ENCODE peak calls at places on chromosomes 3 and 15, in six cellular contexts. Y, N, L, T, H and F are unnamed samples.

GRCh38 chr15:42494998-42495360 is 455 bp upstream of the SNAP23 start:
- DNase-seq in Y (no peak), N (peak), L (no peak), T (peak), H (peak), F (no peak)

GRCh38 chr15:83065431-83065830 is 1.6 kb downstream of the BTBD1 start:
- DNase-seq in Y (no peak), N (no peak), L (no peak), T (no peak), H (no peak), F (no peak)

GRCh38 chr3:170751894-170752283 is 118.1 kb downstream of the RPL22L1 start:
- DNase-seq in Y (no peak), N (no peak), L (no peak), T (no peak), H (no peak), F (no peak)

GRCh38 chr3:20256144-20256543 is 70.1 kb upstream of the SGO1 start:
- DNase-seq in Y (no peak), N (peak), L (no peak), T (no peak), H (no peak), F (no peak)

GRCh38 chr3:97481416-97481815 is 283.1 kb upstream of the ARL6 start:
- DNase-seq in Y (no peak), N (no peak), L (no peak), T (no peak), H (peak), F (no peak)

GRCh38 chr3:150319900-150320299 is 88.2 kb upstream of the TSC22D2 start:
- DNase-seq in Y (peak), N (peak), L (peak), T (peak), H (no peak), F (no peak)

GRCh38 chr3:80213076-80213475 is 445.3 kb upstream of the ROBO1 start:
- DNase-seq in Y (no peak), N (no peak), L (no peak), T (no peak), H (no peak), F (no peak)

GRCh38 chr3:172218350-172219323 is 179.3 kb downstream of the FNDC3B start:
- DNase-seq in Y (no peak), N (peak), L (no peak), T (peak), H (no peak), F (no peak)

GRCh38 chr3:111539351-111540331 is 2.4 kb upstream of the CD96 start:
- DNase-seq in Y (peak), N (no peak), L (peak), T (peak), H (peak), F (no peak)

GRCh38 chr3:187212705-187213104 is 15.4 kb downstream of the RTP1 start:
- DNase-seq in Y (no peak), N (peak), L (no peak), T (no peak), H (peak), F (no peak)

GRCh38 chr3:16088496-16088895 is 86.0 kb upstream of the GALNT15 start:
- DNase-seq in Y (no peak), N (peak), L (no peak), T (peak), H (no peak), F (no peak)

GRCh38 chr3:146124141-146124801 is 36.7 kb downstream of the PLOD2 start:
- DNase-seq in Y (no peak), N (peak), L (no peak), T (no peak), H (no peak), F (no peak)

GRCh38 chr3:53730565-53730964 is 115.7 kb downstream of the CHDH start:
- DNase-seq in Y (no peak), N (peak), L (no peak), T (peak), H (peak), F (no peak)

GRCh38 chr15:40439461-40440299 is 1.1 kb upstream of the BAHD1 start:
- DNase-seq in Y (no peak), N (no peak), L (no peak), T (peak), H (peak), F (no peak)

DNA sequence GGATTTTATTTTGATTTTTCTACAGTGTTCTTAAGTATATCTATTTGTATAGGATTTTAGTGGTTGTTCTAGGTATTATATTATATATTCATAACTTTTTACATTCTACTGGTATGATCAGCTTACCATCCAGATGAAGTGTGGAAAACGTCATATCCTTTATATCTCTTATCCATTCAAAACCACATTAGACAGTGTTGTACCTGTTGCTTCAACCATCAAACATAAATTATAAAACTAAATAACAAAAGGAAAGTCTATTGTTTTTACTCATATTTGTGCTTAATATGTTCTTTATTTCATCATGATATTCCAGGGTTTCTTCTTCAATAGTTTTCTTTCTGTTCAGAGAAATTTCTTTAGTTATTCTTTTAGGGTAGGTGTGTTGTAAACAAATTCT is 191.4 kb downstream of the RPLP1 start:
- DNase-seq in Y (no peak), N (no peak), L (no peak), T (no peak), H (no peak), F (no peak)
- TF ChIP-seq CTCF in Y (no peak), N (no peak), L (no peak), T (no peak), H (no peak), F (no peak)

DNA sequence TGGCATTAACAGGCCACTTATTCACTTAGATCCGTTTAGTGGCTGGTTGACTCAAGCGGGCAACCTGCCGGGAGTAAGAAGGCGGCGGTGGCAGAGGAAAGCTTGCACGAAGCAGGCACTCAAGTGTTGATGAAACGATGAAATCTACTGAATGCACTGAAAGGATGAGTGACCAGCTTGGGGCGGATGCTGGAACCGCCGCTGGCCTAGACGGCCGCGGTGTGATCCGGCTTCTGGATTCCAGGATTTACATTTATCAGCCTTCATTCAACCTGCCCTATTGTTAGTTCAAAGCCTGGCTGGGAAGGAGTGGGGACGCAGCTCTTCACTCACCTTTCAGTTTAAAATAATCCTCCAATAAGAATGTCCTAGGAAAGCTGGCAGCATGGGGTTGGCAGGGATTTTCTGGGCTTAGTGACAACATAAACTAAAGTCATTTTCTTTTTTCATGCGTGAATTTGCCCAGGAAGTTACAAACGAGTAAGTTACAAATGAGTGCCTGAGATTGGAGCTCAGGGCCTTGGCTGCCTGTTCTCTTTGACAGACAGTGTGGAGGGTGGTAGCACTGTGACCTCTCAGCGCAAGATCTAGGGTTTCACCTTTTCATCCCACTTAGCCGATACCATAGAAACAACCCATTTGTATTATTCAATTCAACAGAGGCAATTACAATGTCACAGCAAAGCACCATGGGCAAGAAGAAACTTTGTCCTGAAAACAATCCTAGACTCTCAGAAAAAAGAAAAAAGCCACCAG is 1.1 kb upstream of the PLCH1 start:
- DNase-seq in Y (peak), N (peak), L (no peak), T (peak), H (peak), F (no peak)
- H3K4me3 ChIP-seq in Y (peak), N (peak), L (no peak), T (no peak), H (peak), F (no peak)

GRCh38 chr3:157368171-157368570 is 68.5 kb upstream of the PTX3 start:
- DNase-seq in Y (no peak), N (no peak), L (no peak), T (no peak), H (no peak), F (no peak)
- TF ChIP-seq CTCF in Y (no peak), N (no peak), L (no peak), T (no peak), H (no peak), F (peak)

GRCh38 chr3:13891017-13891392 is 11.1 kb upstream of the WNT7A start:
- DNase-seq in Y (no peak), N (no peak), L (no peak), T (no peak), H (no peak), F (no peak)

GRCh38 chr3:13894096-13894811 is 14.4 kb upstream of the WNT7A start:
- DNase-seq in Y (no peak), N (no peak), L (no peak), T (no peak), H (no peak), F (no peak)

GRCh38 chr3:13892304-13892703 is 12.4 kb upstream of the WNT7A start:
- DNase-seq in Y (no peak), N (no peak), L (no peak), T (no peak), H (no peak), F (no peak)

GRCh38 chr3:13890377-13891016 is 10.6 kb upstream of the WNT7A start:
- DNase-seq in Y (no peak), N (no peak), L (no peak), T (no peak), H (no peak), F (no peak)

GRCh38 chr3:13891492-13892073 is 11.7 kb upstream of the WNT7A start:
- DNase-seq in Y (no peak), N (no peak), L (no peak), T (peak), H (no peak), F (no peak)
- H3K4me3 ChIP-seq in Y (no peak), N (no peak), L (no peak), T (no peak), H (no peak), F (no peak)

GRCh38 chr15:55800216-55800615 is 57.3 kb upstream of the PRTG start:
- DNase-seq in Y (no peak), N (no peak), L (no peak), T (no peak), H (no peak), F (no peak)

GRCh38 chr15:55799287-55800212 is 56.6 kb upstream of the PRTG start:
- DNase-seq in Y (peak), N (peak), L (no peak), T (peak), H (peak), F (peak)

GRCh38 chr15:55802600-55803376 is 59.8 kb upstream of the PRTG start:
- DNase-seq in Y (no peak), N (no peak), L (no peak), T (peak), H (no peak), F (no peak)
- TF ChIP-seq CTCF in Y (no peak), N (no peak), L (no peak), T (no peak), H (no peak), F (no peak)

DNA sequence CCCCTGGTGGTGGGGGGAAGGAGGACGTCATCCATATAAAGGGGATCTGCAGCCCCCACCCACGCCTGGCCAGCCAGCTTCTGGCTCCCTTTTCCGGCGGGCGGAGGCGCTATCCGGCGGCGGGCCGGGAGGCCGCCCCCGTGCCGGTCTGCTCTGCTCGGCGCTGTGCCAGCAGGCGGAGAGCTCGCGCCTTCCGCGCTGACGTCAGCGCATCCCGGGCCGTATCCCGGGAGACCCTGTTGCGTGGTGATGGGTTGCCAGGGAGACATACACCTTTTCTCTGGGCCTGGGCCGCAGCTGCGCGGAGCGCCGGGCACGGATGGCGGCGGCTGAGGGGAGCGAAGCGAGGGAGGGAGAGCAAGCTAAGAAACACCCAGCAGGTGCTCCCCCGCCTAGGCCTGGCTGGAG is 1.1 kb downstream of the FAM131A start:
- DNase-seq in Y (no peak), N (peak), L (no peak), T (peak), H (peak), F (no peak)
- H3K4me3 ChIP-seq in Y (no peak), N (peak), L (no peak), T (no peak), H (peak), F (no peak)

DNA sequence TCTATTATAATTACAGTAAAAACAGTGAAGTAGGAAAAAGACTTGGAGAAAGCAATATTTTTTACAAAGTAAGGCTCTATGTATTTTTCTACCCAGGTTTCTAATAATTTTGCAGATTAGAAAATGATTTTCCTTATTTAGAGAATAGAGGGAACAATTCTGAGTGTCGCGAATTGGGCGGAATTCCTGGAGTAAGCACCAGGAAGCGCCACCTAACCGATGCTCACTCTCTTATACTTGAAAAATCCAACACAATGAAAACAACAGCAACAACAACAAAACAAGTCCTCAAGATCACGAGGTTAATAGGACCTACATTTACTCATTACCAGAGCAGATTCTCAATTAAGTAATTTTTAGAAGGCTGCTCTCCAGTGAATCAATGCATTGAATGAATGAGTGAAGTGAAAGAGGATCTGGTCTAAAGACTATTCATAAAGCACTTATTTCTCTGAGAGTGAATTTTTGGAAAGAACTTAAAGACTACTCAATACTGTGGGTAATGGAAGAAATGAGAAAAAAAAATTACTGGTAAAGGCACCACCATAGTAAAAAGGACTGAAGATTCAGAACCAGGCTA is 158.0 kb downstream of the MEIS2 start:
- DNase-seq in Y (no peak), N (no peak), L (no peak), T (no peak), H (no peak), F (no peak)
- TF ChIP-seq CTCF in Y (no peak), N (no peak), L (no peak), T (no peak), H (no peak), F (no peak)